ENCODE peak calls at places on chromosomes 6 and 20, in eight cellular contexts. One of them, this sample, is unnamed.
A peak's percentile ranks its signal among the peaks of the same experiment; 100 is the strongest.

GRCh38 chr6:70151616-70152015 is 151.3 kb downstream of the COL9A1 start:
- DNase-seq in WERI-Rb-1: peak; percentile 32
- DNase-seq in thoracic aorta: no peak
- DNase-seq in AG10803: no peak
- DNase-seq in HFF-Myc: no peak
- DNase-seq in left lung: no peak
- DNase-seq in vagina: no peak
- DNase-seq in psoas muscle: no peak
- DNase-seq in this sample: no peak

GRCh38 chr20:61562897-61563504 is 310.9 kb downstream of the CDH4 start:
- DNase-seq in AG10803: no peak
- DNase-seq in left lung: no peak
- DNase-seq in thoracic aorta: no peak
- DNase-seq in HFF-Myc: no peak
- DNase-seq in vagina: no peak
- DNase-seq in WERI-Rb-1: no peak
- DNase-seq in psoas muscle: no peak
- DNase-seq in this sample: no peak

GRCh38 chr20:46088409-46089075 is 1.2 kb downstream of the NCOA5 start:
- DNase-seq in AG10803: peak; percentile 29
- DNase-seq in vagina: no peak
- DNase-seq in HFF-Myc: no peak
- DNase-seq in thoracic aorta: no peak
- DNase-seq in left lung: no peak
- DNase-seq in psoas muscle: no peak
- DNase-seq in WERI-Rb-1: no peak
- DNase-seq in this sample: peak; percentile 53

GRCh38 chr6:28443112-28443773 is at the start of gene ZSCAN23:
- DNase-seq in vagina: no peak
- DNase-seq in HFF-Myc: peak; percentile 80
- DNase-seq in WERI-Rb-1: peak; percentile 96
- DNase-seq in left lung: peak; percentile 81
- DNase-seq in psoas muscle: peak; percentile 76
- DNase-seq in thoracic aorta: no peak
- DNase-seq in AG10803: peak; percentile 86
- DNase-seq in this sample: peak; percentile 89

GRCh38 chr20:58665606-58666005 is 14.5 kb downstream of the STX16 start:
- DNase-seq in left lung: no peak
- DNase-seq in psoas muscle: peak; percentile 36
- DNase-seq in thoracic aorta: no peak
- DNase-seq in WERI-Rb-1: peak; percentile 85
- DNase-seq in vagina: no peak
- DNase-seq in HFF-Myc: no peak
- DNase-seq in AG10803: no peak
- DNase-seq in this sample: no peak

GRCh38 chr6:56699066-56699654 is 56.5 kb upstream of the DST start:
- DNase-seq in thoracic aorta: no peak
- DNase-seq in HFF-Myc: no peak
- DNase-seq in vagina: no peak
- DNase-seq in WERI-Rb-1: no peak
- DNase-seq in AG10803: peak; percentile 50
- DNase-seq in left lung: no peak
- DNase-seq in psoas muscle: no peak
- DNase-seq in this sample: peak; percentile 20

GRCh38 chr6:113668712-113669408 is 188.3 kb upstream of the MARCKS start:
- DNase-seq in WERI-Rb-1: no peak
- DNase-seq in psoas muscle: no peak
- DNase-seq in left lung: no peak
- DNase-seq in thoracic aorta: no peak
- DNase-seq in AG10803: peak; percentile 13
- DNase-seq in HFF-Myc: no peak
- DNase-seq in vagina: no peak
- DNase-seq in this sample: peak; percentile 39

GRCh38 chr20:61073376-61073775 is 178.7 kb upstream of the CDH4 start:
- DNase-seq in vagina: no peak
- DNase-seq in thoracic aorta: no peak
- DNase-seq in HFF-Myc: no peak
- DNase-seq in WERI-Rb-1: no peak
- DNase-seq in psoas muscle: no peak
- DNase-seq in left lung: no peak
- DNase-seq in AG10803: no peak
- DNase-seq in this sample: no peak

GRCh38 chr20:51687071-51687470 is 81.1 kb downstream of the ATP9A start:
- DNase-seq in AG10803: peak; percentile 30
- DNase-seq in HFF-Myc: no peak
- DNase-seq in vagina: no peak
- DNase-seq in left lung: no peak
- DNase-seq in thoracic aorta: no peak
- DNase-seq in WERI-Rb-1: no peak
- DNase-seq in psoas muscle: no peak
- DNase-seq in this sample: no peak

GRCh38 chr6:10824297-10824696 is 14.0 kb downstream of the MAK start:
- DNase-seq in psoas muscle: no peak
- DNase-seq in HFF-Myc: no peak
- DNase-seq in vagina: no peak
- DNase-seq in WERI-Rb-1: no peak
- DNase-seq in thoracic aorta: no peak
- DNase-seq in AG10803: no peak
- DNase-seq in left lung: no peak
- DNase-seq in this sample: no peak

GRCh38 chr20:24388828-24389325 is 80.6 kb upstream of the SYNDIG1 start:
- DNase-seq in HFF-Myc: no peak
- DNase-seq in WERI-Rb-1: no peak
- DNase-seq in vagina: no peak
- DNase-seq in left lung: no peak
- DNase-seq in AG10803: no peak
- DNase-seq in psoas muscle: no peak
- DNase-seq in thoracic aorta: no peak
- DNase-seq in this sample: no peak

GRCh38 chr6:50847890-50848594 is 29.4 kb downstream of the TFAP2B start:
- DNase-seq in thoracic aorta: no peak
- DNase-seq in WERI-Rb-1: no peak
- DNase-seq in left lung: no peak
- DNase-seq in HFF-Myc: no peak
- DNase-seq in vagina: no peak
- DNase-seq in AG10803: no peak
- DNase-seq in psoas muscle: no peak
- DNase-seq in this sample: no peak

GRCh38 chr6:156828280-156828703 is 51.1 kb downstream of the ARID1B start:
- DNase-seq in psoas muscle: peak; percentile 55
- DNase-seq in thoracic aorta: no peak
- DNase-seq in vagina: no peak
- DNase-seq in left lung: no peak
- DNase-seq in WERI-Rb-1: no peak
- DNase-seq in AG10803: peak; percentile 84
- DNase-seq in HFF-Myc: peak; percentile 67
- DNase-seq in this sample: peak; percentile 77

GRCh38 chr20:62360854-62361798 is 6.0 kb downstream of the LAMA5 start:
- DNase-seq in left lung: peak; percentile 85
- DNase-seq in AG10803: no peak
- DNase-seq in psoas muscle: peak; percentile 29
- DNase-seq in thoracic aorta: no peak
- DNase-seq in vagina: no peak
- DNase-seq in HFF-Myc: no peak
- DNase-seq in WERI-Rb-1: peak; percentile 8
- DNase-seq in this sample: no peak

DNA sequence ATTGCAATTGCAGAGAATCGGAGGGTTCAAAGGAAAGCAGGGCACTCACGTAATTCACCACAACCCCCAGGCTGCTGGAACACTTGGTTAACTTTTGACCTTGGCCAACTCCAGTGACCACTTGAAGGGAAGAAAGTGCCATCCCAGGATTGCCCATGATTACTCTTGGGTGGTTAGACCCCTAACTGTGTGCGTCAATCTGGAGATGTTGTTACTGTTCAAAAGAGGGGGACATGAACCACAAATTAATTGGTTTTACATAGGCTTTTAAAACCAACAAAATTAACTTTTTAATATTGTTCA is 50.1 kb upstream of the NCOA3 start:
- DNase-seq in WERI-Rb-1: no peak
- DNase-seq in thoracic aorta: no peak
- DNase-seq in left lung: no peak
- DNase-seq in HFF-Myc: no peak
- DNase-seq in AG10803: no peak
- DNase-seq in vagina: no peak
- DNase-seq in psoas muscle: no peak
- DNase-seq in this sample: no peak
- H3K4me3 ChIP-seq in WERI-Rb-1: no peak overlapping the region
- H3K4me3 ChIP-seq in thoracic aorta: no peak overlapping the region
- H3K4me3 ChIP-seq in left lung: no peak overlapping the region
- H3K4me3 ChIP-seq in HFF-Myc: no peak overlapping the region
- H3K4me3 ChIP-seq in AG10803: no peak overlapping the region
- H3K4me3 ChIP-seq in vagina: no peak overlapping the region
- H3K4me3 ChIP-seq in psoas muscle: no peak overlapping the region
- H3K4me3 ChIP-seq in this sample: no peak overlapping the region

DNA sequence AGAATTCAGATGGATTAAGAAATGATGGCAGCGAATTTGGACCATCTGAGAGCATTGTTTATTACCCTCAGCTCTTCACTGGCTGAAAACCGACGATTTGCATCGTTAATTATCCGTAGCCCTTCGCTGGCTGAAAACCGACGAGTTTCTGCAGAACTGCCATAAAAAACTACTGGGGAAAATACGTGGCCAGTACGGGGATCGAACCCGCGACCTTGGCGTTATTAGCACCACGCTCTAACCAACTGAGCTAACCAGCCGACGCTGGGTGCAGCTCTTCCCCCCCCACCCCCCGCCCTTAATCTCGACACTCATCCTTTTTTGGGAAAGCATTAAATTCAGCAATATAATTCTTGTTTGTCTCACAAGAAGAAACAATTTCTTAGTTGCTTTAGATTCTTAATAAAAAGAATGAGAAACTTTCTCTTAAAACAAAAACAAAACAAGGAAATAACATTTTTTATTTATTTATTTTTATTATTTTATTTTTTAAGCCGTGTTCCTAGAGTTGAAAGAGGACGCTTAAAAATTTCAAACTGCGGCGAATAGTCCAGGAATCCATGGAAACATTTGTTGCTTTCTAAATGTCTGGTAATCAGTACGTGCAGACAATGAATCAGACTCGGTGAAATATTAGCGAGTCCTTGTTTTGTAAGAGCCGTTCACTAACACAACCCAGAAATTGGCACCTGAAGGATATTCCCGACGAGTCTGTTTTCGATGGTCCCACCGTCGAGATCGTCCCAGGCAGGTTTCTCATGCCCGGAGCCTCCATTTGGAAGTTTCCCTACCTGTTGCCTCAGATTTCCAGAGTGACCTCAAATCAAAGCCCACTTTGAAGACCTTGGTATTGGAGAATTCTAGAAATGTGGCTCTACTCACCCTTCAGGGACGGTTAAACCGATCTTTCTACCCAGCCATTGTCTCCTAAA is 27.8 kb downstream of the PRSS16 start:
- DNase-seq in AG10803: no peak
- DNase-seq in thoracic aorta: no peak
- DNase-seq in psoas muscle: no peak
- DNase-seq in HFF-Myc: no peak
- DNase-seq in vagina: no peak
- DNase-seq in left lung: no peak
- DNase-seq in WERI-Rb-1: no peak
- DNase-seq in this sample: peak; percentile 46
- H3K4me3 ChIP-seq in AG10803: no peak overlapping the region
- H3K4me3 ChIP-seq in thoracic aorta: no peak overlapping the region
- H3K4me3 ChIP-seq in psoas muscle: no peak overlapping the region
- H3K4me3 ChIP-seq in HFF-Myc: no peak overlapping the region
- H3K4me3 ChIP-seq in vagina: no peak overlapping the region
- H3K4me3 ChIP-seq in left lung: no peak overlapping the region
- H3K4me3 ChIP-seq in WERI-Rb-1: no peak overlapping the region
- H3K4me3 ChIP-seq in this sample: no peak overlapping the region

GRCh38 chr6:41939848-41940758 is 1.5 kb downstream of the CCND3 start:
- DNase-seq in WERI-Rb-1: peak; percentile 75
- DNase-seq in AG10803: peak; percentile 58
- DNase-seq in thoracic aorta: no peak
- DNase-seq in HFF-Myc: no peak
- DNase-seq in left lung: peak; percentile 85
- DNase-seq in vagina: no peak
- DNase-seq in psoas muscle: no peak
- DNase-seq in this sample: peak; percentile 45

GRCh38 chr6:41941280-41942044 is at the start of gene CCND3:
- DNase-seq in psoas muscle: peak; percentile 96
- DNase-seq in WERI-Rb-1: peak; percentile 98
- DNase-seq in vagina: no peak
- DNase-seq in thoracic aorta: peak; percentile 65
- DNase-seq in left lung: peak; percentile 99
- DNase-seq in AG10803: peak; percentile 87
- DNase-seq in HFF-Myc: peak; percentile 49
- DNase-seq in this sample: peak; percentile 94

GRCh38 chr6:41940759-41941279 is 789 bp downstream of the CCND3 start:
- DNase-seq in WERI-Rb-1: peak; percentile 63
- DNase-seq in psoas muscle: peak; percentile 54
- DNase-seq in AG10803: no peak
- DNase-seq in left lung: peak; percentile 90
- DNase-seq in vagina: no peak
- DNase-seq in thoracic aorta: no peak
- DNase-seq in HFF-Myc: no peak
- DNase-seq in this sample: peak; percentile 55

GRCh38 chr6:41939091-41939847 is 2.3 kb downstream of the CCND3 start:
- DNase-seq in AG10803: peak; percentile 62
- DNase-seq in left lung: peak; percentile 90
- DNase-seq in psoas muscle: peak; percentile 52
- DNase-seq in WERI-Rb-1: peak; percentile 65
- DNase-seq in vagina: peak; percentile 90
- DNase-seq in HFF-Myc: no peak
- DNase-seq in thoracic aorta: no peak
- DNase-seq in this sample: no peak

DNA sequence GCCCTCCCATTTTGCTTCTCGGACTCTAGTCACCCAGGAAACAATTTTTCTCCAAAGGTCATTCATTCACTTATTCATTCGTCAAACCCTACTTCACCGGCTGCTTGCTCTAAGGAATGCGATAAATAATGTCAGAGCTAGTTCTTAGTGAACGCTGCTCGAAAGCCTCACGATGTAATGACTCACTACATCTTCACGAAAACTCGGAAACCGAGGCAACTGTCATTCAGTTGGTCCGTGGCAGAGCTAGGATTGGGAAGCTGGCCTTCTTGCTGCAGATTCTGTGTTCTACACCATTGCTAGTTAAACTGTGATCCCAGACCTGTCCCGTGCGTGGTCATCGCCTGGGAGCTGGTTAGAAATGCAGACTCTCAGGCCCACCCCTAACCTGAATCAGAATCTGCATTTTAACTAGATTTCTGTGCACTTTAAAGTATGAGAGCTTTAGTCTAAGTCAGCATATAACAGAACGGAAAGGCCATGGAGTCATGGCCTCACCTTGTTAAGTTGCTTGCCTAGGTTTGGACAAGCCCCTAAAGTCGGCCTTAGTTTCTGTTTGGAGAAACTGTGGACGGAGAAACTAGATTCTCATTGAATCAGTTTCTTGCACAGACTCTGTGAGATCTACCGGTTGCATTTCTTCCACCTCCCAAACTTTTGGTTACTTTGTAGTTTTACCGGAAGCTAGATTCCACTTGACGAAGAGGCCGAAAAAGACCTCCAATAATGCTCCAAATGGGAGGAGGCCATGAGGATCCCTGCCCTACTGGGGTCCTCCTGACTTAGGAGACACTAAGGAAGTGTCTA is 640 bp upstream of the CCND3 start:
- DNase-seq in left lung: no peak
- DNase-seq in vagina: no peak
- DNase-seq in WERI-Rb-1: no peak
- DNase-seq in psoas muscle: no peak
- DNase-seq in thoracic aorta: no peak
- DNase-seq in HFF-Myc: no peak
- DNase-seq in AG10803: peak; percentile 76
- DNase-seq in this sample: no peak
- H3K4me3 ChIP-seq in left lung: peak overlapping the region; percentile 88
- H3K4me3 ChIP-seq in vagina: peak overlapping the region; percentile 85
- H3K4me3 ChIP-seq in WERI-Rb-1: peak overlapping the region; percentile 94
- H3K4me3 ChIP-seq in psoas muscle: peak overlapping the region; percentile 97
- H3K4me3 ChIP-seq in thoracic aorta: peak overlapping the region; percentile 83
- H3K4me3 ChIP-seq in HFF-Myc: peak overlapping the region; percentile 91
- H3K4me3 ChIP-seq in AG10803: peak overlapping the region; percentile 64
- H3K4me3 ChIP-seq in this sample: peak overlapping the region; percentile 72

GRCh38 chr6:138988469-138988834 is 399 bp upstream of the REPS1 start:
- DNase-seq in left lung: no peak
- DNase-seq in HFF-Myc: no peak
- DNase-seq in thoracic aorta: no peak
- DNase-seq in psoas muscle: no peak
- DNase-seq in AG10803: peak; percentile 17
- DNase-seq in WERI-Rb-1: no peak
- DNase-seq in vagina: no peak
- DNase-seq in this sample: no peak
- H3K4me3 ChIP-seq in left lung: peak overlapping the region; percentile 96
- H3K4me3 ChIP-seq in HFF-Myc: peak overlapping the region; percentile 83
- H3K4me3 ChIP-seq in thoracic aorta: peak overlapping the region; percentile 89
- H3K4me3 ChIP-seq in psoas muscle: peak overlapping the region; percentile 81
- H3K4me3 ChIP-seq in AG10803: peak overlapping the region; percentile 88
- H3K4me3 ChIP-seq in WERI-Rb-1: peak overlapping the region; percentile 67
- H3K4me3 ChIP-seq in vagina: peak overlapping the region; percentile 77
- H3K4me3 ChIP-seq in this sample: peak overlapping the region; percentile 82